ENCODE peak calls at places on chromosomes 11 and 22, in five cellular contexts. V, R, G, I and Z are unnamed samples.

GRCh38 chr11:131859811-131860210 is 489.4 kb downstream of the NTM start:
- DNase-seq in V (no peak), R (no peak), G (no peak), I (no peak), Z (no peak)

GRCh38 chr11:105081412-105082150 is 36.4 kb upstream of the CARD16 start:
- DNase-seq in V (no peak), R (no peak), G (no peak), I (no peak), Z (no peak)

GRCh38 chr11:910044-910588 is 494 bp downstream of the CHID1 start:
- DNase-seq in V (no peak), R (no peak), G (no peak), I (no peak), Z (no peak)

GRCh38 chr11:108915666-108916065 is 250.8 kb downstream of the DDX10 start:
- DNase-seq in V (no peak), R (no peak), G (no peak), I (no peak), Z (no peak)

GRCh38 chr22:33000342-33001280 is 57.6 kb downstream of the SYN3 start:
- DNase-seq in V (peak; percentile 31), R (peak; percentile 37), G (peak; percentile 14), I (peak; percentile 82), Z (peak; percentile 70)

GRCh38 chr22:38110863-38111852 is 674 bp upstream of the BAIAP2L2 start:
- DNase-seq in V (peak; percentile 68), R (no peak), G (peak; percentile 74), I (no peak), Z (no peak)

GRCh38 chr11:90525962-90526361 is 303.1 kb upstream of the CHORDC1 start:
- DNase-seq in V (no peak), R (no peak), G (no peak), I (no peak), Z (no peak)

GRCh38 chr11:65150513-65151271 is 16.4 kb upstream of the SYVN1 start:
- DNase-seq in V (peak; percentile 86), R (peak; percentile 84), G (peak; percentile 89), I (peak; percentile 82), Z (peak; percentile 59)

GRCh38 chr22:36435516-36436415 is 45.7 kb downstream of the TXN2 start:
- DNase-seq in V (peak; percentile 82), R (no peak), G (no peak), I (no peak), Z (no peak)

GRCh38 chr22:32868928-32869327 is 67.4 kb downstream of the TIMP3 start:
- DNase-seq in V (no peak), R (no peak), G (no peak), I (no peak), Z (no peak)

GRCh38 chr11:120686516-120686915 is 175.0 kb downstream of the GRIK4 start:
- DNase-seq in V (no peak), R (no peak), G (no peak), I (no peak), Z (no peak)

GRCh38 chr11:19766206-19766605 is 53.6 kb downstream of the NAV2 start:
- DNase-seq in V (no peak), R (no peak), G (no peak), I (no peak), Z (no peak)

GRCh38 chr22:22955866-22956535 is 68.4 kb downstream of the IGLL5 start:
- DNase-seq in V (peak; percentile 78), R (peak; percentile 98), G (peak; percentile 59), I (peak; percentile 71), Z (peak; percentile 83)

GRCh38 chr22:37419916-37420655 is 7.2 kb downstream of the ELFN2 start:
- DNase-seq in V (no peak), R (no peak), G (no peak), I (peak; percentile 84), Z (no peak)

GRCh38 chr11:2548596-2548995 is 103.8 kb downstream of the KCNQ1 start:
- DNase-seq in V (no peak), R (no peak), G (no peak), I (no peak), Z (no peak)

GRCh38 chr11:34483475-34483874 is 30.1 kb downstream of the ELF5 start:
- DNase-seq in V (no peak), R (no peak), G (no peak), I (no peak), Z (no peak)
- TF ChIP-seq EP300 in V (no peak), R (no peak), G (no peak), I (no peak), Z (no peak)

GRCh38 chr22:45914309-45914708 is 62.7 kb downstream of the WNT7B start:
- DNase-seq in V (no peak), R (no peak), G (peak; percentile 56), I (no peak), Z (no peak)

GRCh38 chr22:45912910-45913309 is 64.1 kb downstream of the WNT7B start:
- DNase-seq in V (no peak), R (no peak), G (peak; percentile 53), I (no peak), Z (no peak)

GRCh38 chr22:45908961-45909360 is 68.0 kb downstream of the WNT7B start:
- DNase-seq in V (no peak), R (no peak), G (no peak), I (no peak), Z (no peak)

GRCh38 chr22:45910928-45911467 is 66.0 kb downstream of the WNT7B start:
- DNase-seq in V (no peak), R (no peak), G (no peak), I (no peak), Z (no peak)

DNA sequence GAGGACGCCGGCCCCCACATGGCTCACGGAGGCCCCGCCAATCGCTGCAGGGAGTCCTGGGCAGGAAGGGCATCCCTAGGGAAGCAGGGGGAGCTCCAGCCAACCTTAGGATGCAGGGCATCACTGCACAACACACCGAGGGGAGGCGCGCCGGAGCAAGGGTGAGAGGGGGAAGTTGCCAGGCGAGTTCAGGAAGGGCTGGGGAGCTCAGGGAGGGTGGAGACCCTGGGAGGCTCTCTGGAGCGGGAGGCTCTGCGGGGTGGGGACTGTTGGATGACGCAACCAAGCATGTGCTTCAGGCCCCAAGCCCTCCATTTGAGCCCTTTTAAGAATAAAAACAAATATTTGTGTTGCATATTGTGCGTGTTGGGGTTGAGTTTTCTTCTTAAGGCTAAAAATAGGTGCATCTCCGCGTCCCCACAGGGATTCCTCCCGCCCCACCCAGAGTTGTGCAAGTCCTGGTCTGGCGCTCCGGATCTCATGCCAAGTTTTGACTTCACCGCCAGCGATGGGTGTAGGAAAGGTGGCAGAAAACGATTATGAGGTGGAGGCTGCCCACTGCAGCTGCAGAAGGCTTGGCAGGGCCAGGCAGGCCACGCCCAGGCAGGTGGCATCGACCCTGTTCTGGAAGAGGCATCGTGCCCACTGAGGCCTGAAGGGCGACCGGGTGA is 65.2 kb downstream of the WNT7B start:
- DNase-seq in V (peak; percentile 36), R (no peak), G (peak; percentile 96), I (no peak), Z (peak; percentile 20)
- TF ChIP-seq EP300 in V (no peak), R (no peak), G (peak; percentile 92), I (no peak), Z (no peak)

DNA sequence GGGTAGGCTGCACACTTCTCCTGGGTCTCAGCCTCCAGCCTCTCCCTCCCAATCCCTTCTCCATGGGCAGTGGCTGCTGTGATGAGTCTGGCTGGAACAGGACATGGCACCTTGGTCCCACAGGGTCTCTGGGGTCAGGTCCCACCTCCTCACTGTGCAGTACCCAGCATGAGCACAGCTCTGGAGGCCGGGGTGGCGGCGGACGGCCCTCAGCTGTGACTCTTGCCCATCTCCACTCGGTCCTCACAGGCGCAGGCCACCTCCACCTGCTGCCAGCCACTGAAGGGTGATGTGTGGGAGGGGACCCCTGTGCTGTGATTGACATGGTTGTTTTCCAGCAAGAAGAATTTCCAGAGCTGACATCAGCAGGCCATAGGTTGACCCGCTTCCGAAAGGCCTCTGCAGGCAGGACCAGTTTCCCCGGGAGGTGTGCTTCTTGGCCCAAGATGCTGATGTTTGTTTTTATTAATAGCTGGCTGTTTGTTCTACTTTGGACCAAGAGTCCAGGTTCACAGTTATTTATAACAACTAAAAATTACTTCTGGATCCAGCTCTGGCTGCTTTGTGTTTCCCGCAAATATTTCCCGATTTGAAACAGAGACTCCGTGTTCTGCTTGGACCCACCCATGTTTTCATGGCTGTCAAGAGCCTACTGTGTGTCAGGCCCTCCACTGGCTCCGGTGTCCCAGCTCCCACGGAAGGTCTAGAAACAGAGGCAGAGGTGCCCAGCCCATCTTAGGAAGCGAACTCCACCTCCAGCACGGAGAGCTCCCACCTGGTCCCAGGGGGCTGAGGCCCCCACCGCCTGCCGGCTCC is 45.7 kb downstream of the SCUBE1 start:
- DNase-seq in V (no peak), R (no peak), G (no peak), I (no peak), Z (peak; percentile 54)
- TF ChIP-seq EP300 in V (no peak), R (no peak), G (no peak), I (no peak), Z (peak; percentile 83)

GRCh38 chr11:69104856-69105395 is 50.8 kb upstream of the SMIM38 start:
- DNase-seq in V (no peak), R (no peak), G (no peak), I (no peak), Z (no peak)

GRCh38 chr11:69104212-69104855 is 51.4 kb upstream of the SMIM38 start:
- DNase-seq in V (no peak), R (no peak), G (no peak), I (no peak), Z (no peak)

GRCh38 chr11:69107413-69107812 is 48.3 kb upstream of the SMIM38 start:
- DNase-seq in V (no peak), R (no peak), G (no peak), I (no peak), Z (no peak)

GRCh38 chr11:69106124-69106811 is 49.5 kb upstream of the SMIM38 start:
- DNase-seq in V (peak; percentile 78), R (no peak), G (no peak), I (peak; percentile 88), Z (no peak)

GRCh38 chr11:69105431-69106123 is 50.2 kb upstream of the SMIM38 start:
- DNase-seq in V (no peak), R (no peak), G (no peak), I (peak; percentile 80), Z (no peak)
- TF ChIP-seq EP300 in V (no peak), R (no peak), G (no peak), I (no peak), Z (no peak)

DNA sequence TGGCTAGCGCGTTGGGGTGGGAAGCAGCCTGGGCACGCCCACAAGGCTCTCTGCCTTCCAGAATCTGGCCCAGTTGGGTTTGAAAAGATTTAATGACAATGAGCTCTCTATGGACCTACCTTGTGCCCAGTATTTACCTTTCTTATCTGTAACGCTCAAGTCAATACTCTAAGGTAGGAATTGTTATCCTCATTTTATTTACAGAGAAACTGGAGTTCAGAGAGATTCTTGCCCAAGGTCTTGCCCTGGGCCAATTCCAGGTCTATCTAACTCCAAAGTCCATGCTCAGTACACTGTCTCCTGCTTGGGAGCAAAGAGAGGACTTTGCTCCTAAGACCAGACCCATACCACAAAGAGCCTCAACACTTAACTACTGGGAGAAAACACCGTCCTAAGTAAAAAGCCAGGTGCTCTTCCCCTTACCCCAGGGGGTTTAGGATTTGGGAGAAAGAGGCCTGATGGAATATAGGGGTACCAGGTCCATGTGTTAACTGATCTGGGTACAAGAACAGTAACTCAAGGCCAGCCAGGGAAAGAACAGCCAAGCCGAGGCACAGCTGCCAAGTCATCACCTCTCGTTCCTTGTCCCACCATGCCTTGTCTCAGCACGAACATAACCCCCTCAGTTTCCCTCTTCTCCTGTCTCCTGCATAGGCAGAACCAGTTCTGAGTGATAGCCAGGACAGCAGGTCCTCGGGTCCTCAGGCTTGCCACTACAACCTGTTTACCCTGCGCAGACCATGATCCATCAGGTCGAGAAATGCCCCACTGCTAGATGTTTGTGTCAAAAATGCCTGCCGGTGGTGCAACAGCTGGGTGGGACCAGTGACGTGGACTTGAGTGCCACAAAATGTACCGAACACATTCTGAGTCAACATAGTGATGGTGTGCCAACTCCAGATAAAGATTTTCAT is 14.6 kb downstream of the APOA4 start:
- DNase-seq in V (peak; percentile 81), R (no peak), G (no peak), I (no peak), Z (no peak)
- TF ChIP-seq EP300 in V (no peak), R (no peak), G (no peak), I (no peak), Z (no peak)